ENCODE peak calls at places on chromosome 22, in nine cellular contexts. One of them, this sample, is unnamed.

GRCh38 chr22:28141614-28142013 is 222.6 kb upstream of the PITPNB start:
- DNase-seq in tibial nerve: no peak
- DNase-seq in vagina: no peak
- DNase-seq in suprapubic skin: no peak
- DNase-seq in mammary epithelial cell: peak; percentile 66
- DNase-seq in PC-3: peak; percentile 8
- DNase-seq in CD4-positive, alpha-beta memory T cell: no peak
- DNase-seq in upper lobe of left lung: no peak
- DNase-seq in CD4-positive, CD25-positive, alpha-beta regulatory T cell: no peak
- DNase-seq in this sample: no peak

GRCh38 chr22:23774922-23775436 is 2.3 kb downstream of the MMP11 start:
- DNase-seq in suprapubic skin: no peak
- DNase-seq in mammary epithelial cell: no peak
- DNase-seq in vagina: no peak
- DNase-seq in CD4-positive, alpha-beta memory T cell: no peak
- DNase-seq in upper lobe of left lung: no peak
- DNase-seq in CD4-positive, CD25-positive, alpha-beta regulatory T cell: no peak
- DNase-seq in PC-3: no peak
- DNase-seq in tibial nerve: no peak
- DNase-seq in this sample: peak; percentile 26

GRCh38 chr22:45636668-45637067 is 35.0 kb upstream of the ATXN10 start:
- DNase-seq in vagina: no peak
- DNase-seq in suprapubic skin: peak; percentile 16
- DNase-seq in CD4-positive, alpha-beta memory T cell: no peak
- DNase-seq in CD4-positive, CD25-positive, alpha-beta regulatory T cell: no peak
- DNase-seq in mammary epithelial cell: no peak
- DNase-seq in tibial nerve: no peak
- DNase-seq in upper lobe of left lung: no peak
- DNase-seq in PC-3: no peak
- DNase-seq in this sample: no peak

GRCh38 chr22:23280356-23281052 is 100.2 kb downstream of the BCR start:
- DNase-seq in CD4-positive, alpha-beta memory T cell: no peak
- DNase-seq in upper lobe of left lung: no peak
- DNase-seq in PC-3: no peak
- DNase-seq in vagina: no peak
- DNase-seq in mammary epithelial cell: no peak
- DNase-seq in tibial nerve: no peak
- DNase-seq in CD4-positive, CD25-positive, alpha-beta regulatory T cell: no peak
- DNase-seq in suprapubic skin: no peak
- DNase-seq in this sample: no peak

GRCh38 chr22:43789452-43789851 is 22.7 kb downstream of the EFCAB6 start:
- DNase-seq in suprapubic skin: no peak
- DNase-seq in upper lobe of left lung: no peak
- DNase-seq in PC-3: peak; percentile 70
- DNase-seq in vagina: peak; percentile 81
- DNase-seq in mammary epithelial cell: peak; percentile 94
- DNase-seq in tibial nerve: no peak
- DNase-seq in CD4-positive, CD25-positive, alpha-beta regulatory T cell: no peak
- DNase-seq in CD4-positive, alpha-beta memory T cell: no peak
- DNase-seq in this sample: peak; percentile 51

GRCh38 chr22:41286639-41287091 is 678 bp upstream of the RANGAP1 start:
- DNase-seq in PC-3: no peak
- DNase-seq in vagina: no peak
- DNase-seq in tibial nerve: peak; percentile 16
- DNase-seq in CD4-positive, alpha-beta memory T cell: no peak
- DNase-seq in suprapubic skin: no peak
- DNase-seq in mammary epithelial cell: no peak
- DNase-seq in CD4-positive, CD25-positive, alpha-beta regulatory T cell: peak; percentile 44
- DNase-seq in upper lobe of left lung: no peak
- DNase-seq in this sample: no peak

GRCh38 chr22:33853200-33854097 is 66.8 kb downstream of the LARGE1 start:
- DNase-seq in CD4-positive, alpha-beta memory T cell: no peak
- DNase-seq in upper lobe of left lung: no peak
- DNase-seq in tibial nerve: peak; percentile 33
- DNase-seq in vagina: no peak
- DNase-seq in PC-3: peak; percentile 2
- DNase-seq in CD4-positive, CD25-positive, alpha-beta regulatory T cell: no peak
- DNase-seq in mammary epithelial cell: peak; percentile 71
- DNase-seq in suprapubic skin: no peak
- DNase-seq in this sample: peak; percentile 72

GRCh38 chr22:36562261-36562835 is 33.4 kb upstream of the EIF3D start:
- DNase-seq in CD4-positive, CD25-positive, alpha-beta regulatory T cell: no peak
- DNase-seq in PC-3: peak; percentile 59
- DNase-seq in vagina: no peak
- DNase-seq in upper lobe of left lung: no peak
- DNase-seq in mammary epithelial cell: peak; percentile 65
- DNase-seq in tibial nerve: no peak
- DNase-seq in suprapubic skin: no peak
- DNase-seq in CD4-positive, alpha-beta memory T cell: no peak
- DNase-seq in this sample: peak; percentile 31

GRCh38 chr22:24542641-24543040 is 12.3 kb downstream of the GUCD1 start:
- DNase-seq in CD4-positive, alpha-beta memory T cell: no peak
- DNase-seq in tibial nerve: no peak
- DNase-seq in vagina: no peak
- DNase-seq in suprapubic skin: no peak
- DNase-seq in mammary epithelial cell: no peak
- DNase-seq in PC-3: no peak
- DNase-seq in upper lobe of left lung: peak; percentile 59
- DNase-seq in CD4-positive, CD25-positive, alpha-beta regulatory T cell: no peak
- DNase-seq in this sample: no peak

GRCh38 chr22:18965526-18966421 is 29.7 kb upstream of the PRODH start:
- DNase-seq in vagina: no peak
- DNase-seq in PC-3: no peak
- DNase-seq in upper lobe of left lung: peak; percentile 49
- DNase-seq in mammary epithelial cell: no peak
- DNase-seq in CD4-positive, CD25-positive, alpha-beta regulatory T cell: no peak
- DNase-seq in suprapubic skin: peak; percentile 72
- DNase-seq in CD4-positive, alpha-beta memory T cell: no peak
- DNase-seq in tibial nerve: no peak
- DNase-seq in this sample: no peak

GRCh38 chr22:46201059-46201757 is 48.9 kb downstream of the CDPF1 start:
- DNase-seq in upper lobe of left lung: no peak
- DNase-seq in vagina: no peak
- DNase-seq in suprapubic skin: no peak
- DNase-seq in CD4-positive, alpha-beta memory T cell: no peak
- DNase-seq in CD4-positive, CD25-positive, alpha-beta regulatory T cell: no peak
- DNase-seq in tibial nerve: no peak
- DNase-seq in PC-3: no peak
- DNase-seq in mammary epithelial cell: peak; percentile 35
- DNase-seq in this sample: no peak

DNA sequence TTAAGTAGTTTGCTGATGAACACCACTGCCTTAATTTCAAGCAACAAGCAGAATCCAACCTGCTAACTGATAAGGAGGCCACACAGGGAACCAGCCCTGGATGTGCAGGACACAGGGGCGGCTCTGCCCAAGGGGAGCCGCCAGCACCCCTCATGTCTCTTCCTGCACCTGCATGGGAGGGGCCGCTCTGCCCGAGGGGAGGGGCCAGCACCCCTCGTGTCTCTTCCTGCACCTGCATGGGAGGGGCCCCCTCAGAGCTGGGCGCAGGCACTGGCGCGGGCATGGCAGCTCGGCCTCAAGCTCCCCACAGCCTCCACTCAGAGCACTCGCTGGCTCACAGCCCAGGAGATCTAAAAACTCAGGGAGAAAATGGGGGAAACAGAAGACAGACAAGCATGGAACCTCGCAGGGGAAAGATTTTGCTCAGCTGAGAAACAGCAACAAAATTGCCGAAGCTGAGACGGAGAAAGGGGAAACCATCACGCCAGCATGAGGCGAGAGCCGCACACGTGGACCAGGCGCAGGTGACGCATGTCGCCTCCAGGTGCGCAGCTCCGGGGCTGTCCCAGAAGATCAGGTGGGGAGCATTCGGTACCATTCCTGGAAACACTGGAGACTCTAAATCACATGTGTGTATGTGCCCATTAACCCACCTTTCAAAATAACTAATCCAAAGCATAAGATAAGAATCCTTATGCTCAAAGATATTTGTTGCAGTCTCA is 121.9 kb downstream of the BRD1 start:
- DNase-seq in vagina: no peak
- DNase-seq in PC-3: no peak
- DNase-seq in CD4-positive, alpha-beta memory T cell: no peak
- DNase-seq in tibial nerve: no peak
- DNase-seq in mammary epithelial cell: no peak
- DNase-seq in CD4-positive, CD25-positive, alpha-beta regulatory T cell: no peak
- DNase-seq in upper lobe of left lung: no peak
- DNase-seq in suprapubic skin: peak; percentile 21
- DNase-seq in this sample: no peak
- H3K27me3 ChIP-seq in vagina: no peaks in the 10 kb centered on the region
- H3K27me3 ChIP-seq in PC-3: peaks cover 32% of the 10 kb centered on the region
- H3K27me3 ChIP-seq in CD4-positive, alpha-beta memory T cell: no peaks in the 10 kb centered on the region
- H3K27me3 ChIP-seq in tibial nerve: peaks cover 19% of the 10 kb centered on the region
- H3K27me3 ChIP-seq in mammary epithelial cell: no peaks in the 10 kb centered on the region
- H3K27me3 ChIP-seq in CD4-positive, CD25-positive, alpha-beta regulatory T cell: peaks cover 12% of the 10 kb centered on the region
- H3K27me3 ChIP-seq in upper lobe of left lung: peaks cover 16% of the 10 kb centered on the region
- H3K27me3 ChIP-seq in suprapubic skin: peaks cover 61% of the 10 kb centered on the region
- H3K27me3 ChIP-seq in this sample: no peaks in the 10 kb centered on the region

DNA sequence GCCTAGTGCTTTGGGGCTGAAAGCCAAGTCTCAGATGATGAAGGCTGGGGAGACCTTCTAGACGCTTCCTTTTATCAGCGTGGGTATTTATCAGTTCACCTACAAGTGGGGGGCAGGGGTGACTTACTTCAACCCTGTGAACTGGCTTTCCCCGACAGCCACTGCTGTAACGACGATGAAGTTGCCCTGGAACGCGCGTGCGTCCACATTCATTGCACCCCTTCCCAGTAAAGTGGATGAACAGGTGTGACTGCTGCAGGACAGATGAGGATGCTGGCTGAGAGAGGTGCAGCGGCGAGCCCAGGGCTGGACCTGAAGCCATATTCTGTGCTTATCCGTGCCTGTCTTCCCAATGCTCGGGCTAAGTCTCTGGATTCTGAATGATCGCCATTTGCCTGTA is 1122.3 kb downstream of the TBC1D22A start:
- DNase-seq in CD4-positive, alpha-beta memory T cell: no peak
- DNase-seq in CD4-positive, CD25-positive, alpha-beta regulatory T cell: no peak
- DNase-seq in vagina: no peak
- DNase-seq in tibial nerve: no peak
- DNase-seq in upper lobe of left lung: no peak
- DNase-seq in PC-3: no peak
- DNase-seq in mammary epithelial cell: no peak
- DNase-seq in suprapubic skin: no peak
- DNase-seq in this sample: no peak
- H3K9me3 ChIP-seq in CD4-positive, alpha-beta memory T cell: no peaks in the 10 kb centered on the region
- H3K9me3 ChIP-seq in CD4-positive, CD25-positive, alpha-beta regulatory T cell: no peaks in the 10 kb centered on the region
- H3K9me3 ChIP-seq in vagina: no peaks in the 10 kb centered on the region
- H3K9me3 ChIP-seq in tibial nerve: no peaks in the 10 kb centered on the region
- H3K9me3 ChIP-seq in upper lobe of left lung: no peaks in the 10 kb centered on the region
- H3K9me3 ChIP-seq in PC-3: no peaks in the 10 kb centered on the region
- H3K9me3 ChIP-seq in mammary epithelial cell: peaks cover 55% of the 10 kb centered on the region
- H3K9me3 ChIP-seq in suprapubic skin: no peaks in the 10 kb centered on the region
- H3K9me3 ChIP-seq in this sample: no peaks in the 10 kb centered on the region

DNA sequence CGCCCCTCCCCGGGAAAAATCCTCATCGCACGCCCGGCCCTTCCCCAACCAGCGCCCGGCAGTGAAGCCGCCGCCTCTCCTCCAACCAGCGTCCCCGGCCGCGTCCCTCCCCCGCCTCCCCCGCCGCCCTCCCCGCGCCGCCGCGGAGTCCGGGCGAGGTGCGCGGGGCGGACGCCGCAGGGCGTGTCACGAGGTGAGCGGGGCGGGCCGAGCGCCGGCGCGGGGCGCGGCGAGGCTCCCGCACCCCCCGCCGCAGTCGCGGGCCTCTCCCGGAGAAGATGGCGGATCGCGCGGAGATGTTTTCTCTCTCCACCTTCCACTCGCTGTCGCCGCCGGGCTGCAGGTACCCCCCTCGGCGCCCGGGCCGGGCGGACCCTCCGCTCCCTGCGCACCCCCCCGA is at the start of gene MAPK8IP2:
- DNase-seq in PC-3: peak; percentile 4
- DNase-seq in suprapubic skin: no peak
- DNase-seq in CD4-positive, CD25-positive, alpha-beta regulatory T cell: no peak
- DNase-seq in mammary epithelial cell: no peak
- DNase-seq in upper lobe of left lung: peak; percentile 87
- DNase-seq in vagina: no peak
- DNase-seq in CD4-positive, alpha-beta memory T cell: no peak
- DNase-seq in tibial nerve: no peak
- DNase-seq in this sample: no peak
- H3K4me3 ChIP-seq in PC-3: no peak within 1 kb of the TSS
- H3K4me3 ChIP-seq in suprapubic skin: peak within 1 kb of the TSS; percentile 55
- H3K4me3 ChIP-seq in CD4-positive, CD25-positive, alpha-beta regulatory T cell: no peak within 1 kb of the TSS
- H3K4me3 ChIP-seq in mammary epithelial cell: no peak within 1 kb of the TSS
- H3K4me3 ChIP-seq in upper lobe of left lung: peak within 1 kb of the TSS; percentile 48
- H3K4me3 ChIP-seq in vagina: peak within 1 kb of the TSS; percentile 52
- H3K4me3 ChIP-seq in CD4-positive, alpha-beta memory T cell: no peak within 1 kb of the TSS
- H3K4me3 ChIP-seq in tibial nerve: peak within 1 kb of the TSS; percentile 57
- H3K4me3 ChIP-seq in this sample: no peak within 1 kb of the TSS

GRCh38 chr22:49703990-49704344 is 123.7 kb downstream of the BRD1 start:
- DNase-seq in mammary epithelial cell: no peak
- DNase-seq in vagina: no peak
- DNase-seq in upper lobe of left lung: no peak
- DNase-seq in CD4-positive, CD25-positive, alpha-beta regulatory T cell: no peak
- DNase-seq in CD4-positive, alpha-beta memory T cell: no peak
- DNase-seq in tibial nerve: no peak
- DNase-seq in PC-3: no peak
- DNase-seq in suprapubic skin: peak; percentile 64
- DNase-seq in this sample: no peak

GRCh38 chr22:49702068-49702397 is 125.6 kb downstream of the BRD1 start:
- DNase-seq in upper lobe of left lung: no peak
- DNase-seq in suprapubic skin: peak; percentile 38
- DNase-seq in tibial nerve: no peak
- DNase-seq in CD4-positive, CD25-positive, alpha-beta regulatory T cell: no peak
- DNase-seq in vagina: no peak
- DNase-seq in mammary epithelial cell: no peak
- DNase-seq in CD4-positive, alpha-beta memory T cell: no peak
- DNase-seq in PC-3: no peak
- DNase-seq in this sample: no peak

GRCh38 chr22:49704345-49705215 is 123.1 kb downstream of the BRD1 start:
- DNase-seq in mammary epithelial cell: no peak
- DNase-seq in upper lobe of left lung: peak; percentile 71
- DNase-seq in PC-3: no peak
- DNase-seq in CD4-positive, alpha-beta memory T cell: no peak
- DNase-seq in suprapubic skin: peak; percentile 74
- DNase-seq in CD4-positive, CD25-positive, alpha-beta regulatory T cell: no peak
- DNase-seq in vagina: no peak
- DNase-seq in tibial nerve: no peak
- DNase-seq in this sample: no peak

GRCh38 chr22:49705216-49705600 is 122.5 kb downstream of the BRD1 start:
- DNase-seq in CD4-positive, CD25-positive, alpha-beta regulatory T cell: no peak
- DNase-seq in suprapubic skin: peak; percentile 52
- DNase-seq in tibial nerve: no peak
- DNase-seq in vagina: no peak
- DNase-seq in mammary epithelial cell: no peak
- DNase-seq in PC-3: no peak
- DNase-seq in upper lobe of left lung: no peak
- DNase-seq in CD4-positive, alpha-beta memory T cell: no peak
- DNase-seq in this sample: no peak

DNA sequence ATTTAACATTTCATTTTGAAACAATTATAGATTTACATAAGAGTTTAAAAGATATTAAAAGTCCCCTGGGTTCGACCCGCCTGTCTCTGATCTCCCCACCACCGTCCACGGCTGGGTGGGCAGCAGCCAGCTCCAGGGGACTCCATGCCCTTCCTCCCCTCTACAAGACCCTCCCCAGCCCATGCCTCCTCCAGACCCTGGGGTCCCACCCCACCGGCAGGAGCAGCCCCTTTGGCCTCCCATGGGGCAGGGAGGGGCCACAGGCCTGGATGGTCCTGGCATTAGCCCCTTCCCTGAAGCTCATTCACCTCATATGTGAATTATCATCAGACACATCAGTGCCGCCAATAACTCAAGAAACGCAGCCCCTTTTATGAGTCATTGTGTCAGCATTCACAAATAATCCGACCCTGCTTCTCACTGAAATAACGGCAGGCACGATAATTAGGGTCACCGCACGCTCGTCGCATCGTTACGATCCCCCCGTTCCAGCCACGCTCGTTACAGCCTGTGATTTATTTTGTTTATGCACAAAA is 124.2 kb downstream of the BRD1 start:
- DNase-seq in mammary epithelial cell: no peak
- DNase-seq in suprapubic skin: peak; percentile 54
- DNase-seq in CD4-positive, CD25-positive, alpha-beta regulatory T cell: no peak
- DNase-seq in tibial nerve: no peak
- DNase-seq in vagina: no peak
- DNase-seq in CD4-positive, alpha-beta memory T cell: no peak
- DNase-seq in upper lobe of left lung: no peak
- DNase-seq in PC-3: no peak
- DNase-seq in this sample: no peak
- H3K27me3 ChIP-seq in mammary epithelial cell: no peaks in the 10 kb centered on the region
- H3K27me3 ChIP-seq in suprapubic skin: peaks cover 67% of the 10 kb centered on the region
- H3K27me3 ChIP-seq in CD4-positive, CD25-positive, alpha-beta regulatory T cell: peaks cover 5% of the 10 kb centered on the region
- H3K27me3 ChIP-seq in tibial nerve: peaks cover 19% of the 10 kb centered on the region
- H3K27me3 ChIP-seq in vagina: no peaks in the 10 kb centered on the region
- H3K27me3 ChIP-seq in CD4-positive, alpha-beta memory T cell: no peaks in the 10 kb centered on the region
- H3K27me3 ChIP-seq in upper lobe of left lung: peaks cover 16% of the 10 kb centered on the region
- H3K27me3 ChIP-seq in PC-3: peaks cover 34% of the 10 kb centered on the region
- H3K27me3 ChIP-seq in this sample: no peaks in the 10 kb centered on the region

This sample was measured in SJSA1.